ENCODE peak calls at places on chromosomes 13 and 19, in ten cellular contexts. Q is OCI-LY7, J is nephron progenitor cell, C is progenitor cell of endocrine pancreas, E is astrocyte of the spinal cord, N is fibroblast of the aortic adventitia, H is suprapubic skin, L is esophagus squamous epithelium, S is Calu3, O is AG09319. I is an unnamed sample.

GRCh38 chr19:10116085-10116865 is 3.4 kb downstream of the EIF3G start:
- DNase-seq in E (no peak), S (no peak), Q (no peak), J (no peak), H (no peak), O (no peak), L (no peak), N (no peak), C (no peak), I (no peak)

GRCh38 chr13:34246511-34246910 is 428.6 kb downstream of the RFC3 start:
- DNase-seq in L (no peak), S (peak), H (no peak), O (no peak), N (no peak), E (no peak), J (no peak), Q (no peak), C (no peak), I (no peak)

GRCh38 chr19:6712692-6713670 is 7.5 kb downstream of the C3 start:
- DNase-seq in Q (no peak), E (no peak), J (no peak), H (no peak), L (no peak), N (no peak), S (no peak), C (no peak), O (no peak), I (no peak)

GRCh38 chr19:40601061-40601973 is at the start of gene LTBP4:
- DNase-seq in L (no peak), J (peak), Q (no peak), E (no peak), O (no peak), N (no peak), C (no peak), H (no peak), S (peak), I (no peak)

GRCh38 chr13:36891752-36892151 is 28.3 kb downstream of the SMAD9 start:
- DNase-seq in H (no peak), L (no peak), O (peak), S (no peak), Q (no peak), J (no peak), N (peak), C (no peak), E (no peak), I (no peak)

GRCh38 chr19:2186071-2186846 is 22.5 kb downstream of the DOT1L start:
- DNase-seq in L (no peak), Q (no peak), J (no peak), N (peak), E (peak), S (no peak), H (peak), O (peak), C (no peak), I (no peak)

GRCh38 chr13:22800726-22801401 is 379.9 kb upstream of the SGCG start:
- DNase-seq in J (no peak), O (no peak), H (no peak), E (no peak), L (no peak), N (peak), Q (no peak), S (no peak), C (no peak), I (no peak)

GRCh38 chr13:43933378-43933777 is 53.7 kb downstream of the LACC1 start:
- DNase-seq in S (no peak), E (no peak), H (no peak), Q (no peak), N (no peak), J (no peak), L (no peak), O (no peak), C (no peak), I (peak)

GRCh38 chr13:21733475-21734311 is 62.8 kb downstream of the FGF9 start:
- DNase-seq in E (no peak), O (no peak), J (no peak), L (no peak), S (no peak), H (no peak), C (no peak), N (no peak), Q (no peak), I (no peak)

GRCh38 chr13:48437381-48437780 is 24.5 kb upstream of the LPAR6 start:
- DNase-seq in N (peak), O (no peak), L (no peak), Q (no peak), S (peak), E (peak), J (no peak), C (no peak), H (no peak), I (no peak)

GRCh38 chr13:104592127-104592526 is 1525.9 kb upstream of the SLC10A2 start:
- DNase-seq in H (no peak), J (no peak), Q (no peak), C (no peak), L (no peak), O (no peak), E (peak), S (no peak), N (peak), I (no peak)

GRCh38 chr19:17049711-17050280 is 23.2 kb upstream of the CPAMD8 start:
- DNase-seq in S (no peak), E (peak), H (no peak), O (no peak), L (no peak), N (peak), C (no peak), Q (no peak), J (no peak), I (no peak)

GRCh38 chr13:59269476-59269875 is 894.3 kb downstream of the DIAPH3 start:
- DNase-seq in H (no peak), Q (no peak), J (no peak), N (peak), S (no peak), E (peak), O (peak), C (no peak), L (no peak), I (no peak)

GRCh38 chr19:6774821-6775707 is 2.6 kb downstream of the VAV1 start:
- DNase-seq in N (peak), S (no peak), O (no peak), C (no peak), H (no peak), Q (peak), L (no peak), E (no peak), J (no peak), I (no peak)

GRCh38 chr13:108947551-108948030 is 318.2 kb downstream of the MYO16 start:
- DNase-seq in C (no peak), S (no peak), L (no peak), J (no peak), O (peak), H (peak), E (peak), Q (no peak), N (peak), I (no peak)

GRCh38 chr13:19998960-19999359 is 40.4 kb downstream of the ZMYM2 start:
- DNase-seq in L (no peak), Q (no peak), J (no peak), E (no peak), H (no peak), S (no peak), N (no peak), O (no peak), C (no peak), I (no peak)

GRCh38 chr13:31195616-31196015 is 4.2 kb upstream of the B3GLCT start:
- DNase-seq in J (no peak), E (no peak), C (no peak), S (no peak), L (no peak), N (no peak), O (no peak), H (no peak), Q (no peak), I (no peak)

GRCh38 chr13:108342369-108343289 is 73.1 kb downstream of the TNFSF13B start:
- DNase-seq in N (peak), H (no peak), O (no peak), S (no peak), Q (no peak), J (no peak), E (peak), C (no peak), L (no peak), I (peak)

GRCh38 chr13:74206061-74206561 is 71.9 kb upstream of the KLF12 start:
- DNase-seq in N (peak), C (no peak), Q (no peak), L (no peak), O (peak), J (no peak), H (no peak), S (no peak), E (peak), I (no peak)

GRCh38 chr13:103161476-103161875 is 95.3 kb upstream of the SLC10A2 start:
- DNase-seq in S (no peak), E (no peak), C (no peak), H (no peak), Q (no peak), L (no peak), N (no peak), O (no peak), J (no peak), I (no peak)

GRCh38 chr13:110450941-110451340 is 110.6 kb downstream of the RAB20 start:
- DNase-seq in J (no peak), H (no peak), L (no peak), Q (no peak), N (no peak), E (no peak), C (no peak), S (no peak), O (no peak), I (no peak)

GRCh38 chr13:27406178-27406939 is 18.1 kb upstream of the GTF3A start:
- DNase-seq in N (peak), Q (peak), C (no peak), J (no peak), L (no peak), O (no peak), S (no peak), E (peak), H (no peak), I (peak)

GRCh38 chr13:97004886-97005285 is 10.6 kb upstream of the OXGR1 start:
- DNase-seq in L (no peak), N (peak), J (no peak), O (no peak), C (no peak), H (no peak), E (no peak), S (no peak), Q (no peak), I (no peak)

GRCh38 chr19:46254776-46255175 is 25.2 kb downstream of the IGFL1 start:
- DNase-seq in Q (no peak), O (no peak), C (no peak), N (no peak), H (no peak), J (no peak), L (no peak), E (no peak), S (no peak), I (no peak)

GRCh38 chr13:44337581-44337980 is 36.0 kb upstream of the SERP2 start:
- DNase-seq in S (no peak), N (no peak), L (no peak), E (no peak), Q (no peak), O (no peak), C (no peak), H (no peak), J (no peak), I (no peak)

GRCh38 chr19:8504171-8504570 is 1.7 kb upstream of the PRAM1 start:
- DNase-seq in S (no peak), N (no peak), L (no peak), J (no peak), Q (no peak), O (no peak), H (no peak), E (no peak), C (no peak), I (peak)

GRCh38 chr13:109669956-109670355 is 116.4 kb downstream of the IRS2 start:
- DNase-seq in S (no peak), L (no peak), H (no peak), O (no peak), E (no peak), J (no peak), C (no peak), Q (no peak), N (no peak), I (no peak)

GRCh38 chr19:38683393-38684077 is 36.1 kb downstream of the ACTN4 start:
- DNase-seq in N (peak), Q (no peak), H (no peak), J (no peak), C (peak), E (peak), L (no peak), S (peak), O (no peak), I (no peak)

GRCh38 chr19:3852614-3853254 is 16.1 kb downstream of the ZFR2 start:
- DNase-seq in S (peak), J (no peak), L (no peak), E (peak), C (no peak), N (peak), O (peak), H (no peak), Q (peak), I (no peak)
- TF ChIP-seq CTCF in S (peak), J (no peak), L (peak), E (peak), C (no peak), N (peak), O (no peak), H (no peak), Q (peak), I (peak)

DNA sequence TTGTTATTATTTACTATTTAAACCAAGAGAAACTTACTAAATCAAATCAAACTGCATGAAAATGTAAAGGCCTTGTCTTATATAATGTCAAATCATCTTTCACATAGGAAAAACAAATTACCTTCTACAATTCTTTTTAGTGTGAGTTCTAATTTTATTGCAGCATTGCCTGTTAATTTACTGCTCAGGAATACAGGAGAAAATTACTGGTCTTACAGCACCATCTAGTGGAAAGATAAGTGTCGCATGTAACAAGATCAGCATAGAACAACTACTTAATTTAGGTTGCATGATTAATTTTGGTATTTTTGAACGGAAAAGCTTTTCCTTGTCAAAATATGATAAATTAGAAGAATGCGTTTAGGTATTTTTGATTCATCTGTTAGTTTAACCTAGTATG is 502.7 kb downstream of the UQCRFS1 start:
- DNase-seq in N (peak), C (no peak), Q (peak), L (no peak), J (peak), E (peak), O (peak), H (no peak), S (peak), I (no peak)
- TF ChIP-seq CTCF in N (peak), C (peak), Q (peak), L (peak), J (peak), E (peak), O (peak), H (peak), S (no peak), I (peak)

GRCh38 chr13:50594276-50594970 is 249.1 kb downstream of the DLEU7 start:
- DNase-seq in J (peak), Q (peak), N (no peak), H (no peak), O (no peak), E (peak), L (no peak), C (peak), S (no peak), I (peak)
- TF ChIP-seq CTCF in J (no peak), Q (no peak), N (no peak), H (no peak), O (no peak), E (no peak), L (no peak), C (no peak), S (no peak), I (peak)

DNA sequence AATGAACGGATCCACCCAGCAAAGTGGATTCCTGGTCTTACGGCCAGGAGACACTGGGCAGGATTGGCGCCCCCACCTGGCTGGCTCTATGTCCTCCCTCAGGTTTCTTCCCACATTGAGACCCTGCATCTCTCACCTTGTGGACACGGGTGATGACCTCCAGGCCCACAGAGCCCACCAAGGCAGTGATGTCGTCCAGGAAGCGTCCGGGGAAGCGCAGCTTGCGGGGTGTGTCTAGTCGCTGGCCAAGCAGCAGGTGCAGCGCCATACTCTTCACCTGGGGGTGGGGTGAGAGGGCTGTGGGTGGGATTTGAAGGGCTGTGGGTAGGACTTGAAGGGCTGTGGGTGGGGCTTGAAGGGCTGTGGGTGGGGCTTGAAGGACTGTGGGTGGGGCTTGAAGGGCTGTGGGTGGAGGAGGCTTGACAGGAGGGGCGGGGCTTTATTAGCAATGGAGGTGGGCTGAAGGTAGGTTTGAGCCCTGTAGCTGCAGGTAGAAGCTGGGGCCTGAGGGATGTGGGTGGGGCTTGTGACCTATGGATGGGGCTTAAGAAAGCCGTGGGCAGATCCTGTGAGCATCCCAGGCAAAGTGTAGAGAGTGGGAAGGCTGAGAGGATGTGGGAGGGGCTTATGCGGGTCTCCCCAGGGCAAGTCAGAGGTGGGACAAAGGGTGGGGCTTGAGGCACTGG is 12.1 kb upstream of the ANGPTL8 start:
- DNase-seq in L (no peak), Q (peak), N (no peak), S (peak), C (no peak), E (no peak), H (no peak), J (no peak), O (no peak), I (no peak)
- TF ChIP-seq CTCF in L (no peak), Q (peak), N (no peak), S (no peak), C (peak), E (no peak), H (no peak), J (no peak), O (no peak), I (no peak)

GRCh38 chr13:93878675-93879074 is 600.8 kb downstream of the DCT start:
- DNase-seq in N (no peak), J (no peak), E (no peak), S (no peak), C (no peak), L (no peak), Q (no peak), O (no peak), H (no peak), I (no peak)
- TF ChIP-seq CTCF in N (no peak), J (no peak), E (no peak), S (no peak), C (no peak), L (no peak), Q (no peak), O (no peak), H (no peak), I (no peak)

DNA sequence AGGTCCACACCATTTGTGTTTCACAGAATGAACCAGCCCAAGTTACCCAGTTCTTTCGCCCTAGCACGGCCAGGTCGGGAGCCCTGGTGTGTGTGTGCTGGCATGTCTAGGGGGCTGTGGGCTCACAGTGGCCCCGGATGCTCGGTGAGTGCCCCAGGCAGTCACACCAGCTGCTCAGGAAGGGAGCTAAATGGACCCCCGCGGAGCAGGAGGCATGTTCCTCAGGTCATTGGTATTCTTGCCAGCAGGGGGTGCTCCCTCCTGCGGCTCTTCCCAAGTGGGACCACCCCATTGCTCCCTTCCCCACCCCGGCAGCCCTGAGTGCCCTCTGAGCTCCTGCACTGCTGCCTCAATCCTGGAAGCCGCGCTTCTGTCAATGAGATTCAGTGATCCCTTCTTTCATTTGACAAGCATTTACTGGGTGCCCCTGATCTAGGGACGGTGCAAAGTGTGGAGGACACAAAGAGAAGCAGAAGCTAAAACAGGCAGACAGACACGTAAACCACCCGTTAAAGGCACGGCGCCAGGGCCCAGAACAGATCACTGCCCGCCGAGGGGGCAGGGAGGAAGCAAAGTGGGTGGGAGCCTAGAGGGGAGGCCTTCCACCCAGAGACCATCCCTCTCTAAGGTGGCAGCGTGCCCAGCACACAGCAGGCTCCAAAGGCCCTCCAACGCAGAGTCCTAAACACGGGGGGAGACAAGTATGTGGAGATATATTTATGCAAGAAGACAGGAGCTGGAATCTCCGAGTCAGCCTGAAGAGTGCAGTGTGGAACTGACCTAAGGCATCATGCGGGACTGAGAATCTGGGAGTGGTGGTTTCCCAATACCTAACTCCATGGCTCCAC is 5.2 kb upstream of the ADPRHL1 start:
- DNase-seq in S (no peak), Q (no peak), J (peak), O (no peak), N (no peak), E (peak), C (no peak), H (no peak), L (no peak), I (peak)
- TF ChIP-seq CTCF in S (no peak), Q (peak), J (peak), O (peak), N (peak), E (peak), C (peak), H (no peak), L (no peak), I (peak)

GRCh38 chr19:45156231-45156630 is 4.6 kb downstream of the NKPD1 start:
- DNase-seq in C (no peak), H (no peak), O (no peak), S (no peak), L (no peak), N (no peak), E (no peak), J (no peak), Q (no peak), I (no peak)

GRCh38 chr19:45159204-45159970 is 1.4 kb downstream of the NKPD1 start:
- DNase-seq in Q (no peak), O (no peak), S (no peak), J (no peak), L (no peak), N (no peak), C (no peak), E (no peak), H (no peak), I (no peak)

GRCh38 chr19:45159971-45160324 is 834 bp downstream of the NKPD1 start:
- DNase-seq in C (no peak), E (no peak), O (no peak), N (no peak), S (no peak), H (no peak), J (no peak), Q (no peak), L (no peak), I (no peak)

GRCh38 chr19:45156751-45157150 is 4.0 kb downstream of the NKPD1 start:
- DNase-seq in L (no peak), Q (no peak), N (no peak), C (no peak), J (no peak), H (no peak), S (no peak), E (no peak), O (no peak), I (no peak)

GRCh38 chr19:45158503-45159026 is 2.2 kb downstream of the NKPD1 start:
- DNase-seq in S (no peak), H (no peak), E (no peak), J (no peak), L (no peak), O (no peak), C (no peak), N (no peak), Q (no peak), I (no peak)
- TF ChIP-seq CTCF in S (no peak), H (no peak), E (no peak), J (no peak), L (no peak), O (no peak), C (no peak), N (no peak), Q (no peak), I (no peak)

DNA sequence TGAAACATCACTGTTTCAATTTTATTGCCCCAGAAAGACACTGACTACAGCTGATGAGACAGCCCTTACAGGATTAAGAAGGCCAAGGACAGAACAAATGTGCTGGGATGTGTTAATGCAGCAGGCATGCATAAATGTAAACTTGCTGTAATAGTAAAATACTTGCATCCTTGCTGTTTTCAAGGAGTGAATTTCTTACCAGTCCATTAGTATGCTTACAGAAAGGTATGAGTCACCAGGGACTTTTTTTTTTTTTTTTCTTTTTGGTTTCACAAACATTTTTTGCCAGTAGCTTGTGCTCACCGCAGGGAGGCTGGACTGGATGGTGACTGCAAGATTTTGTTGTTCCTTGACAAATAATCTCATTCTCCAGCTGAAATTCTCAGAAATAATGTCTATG is 55.1 kb downstream of the GPR180 start:
- DNase-seq in L (no peak), S (no peak), E (peak), O (peak), H (no peak), Q (no peak), J (no peak), N (peak), C (no peak), I (peak)
- TF ChIP-seq CTCF in L (no peak), S (no peak), E (no peak), O (peak), H (no peak), Q (no peak), J (no peak), N (peak), C (no peak), I (no peak)

GRCh38 chr13:60990032-60990733 is 425.5 kb downstream of the PCDH20 start:
- DNase-seq in C (no peak), H (no peak), S (no peak), J (no peak), Q (peak), O (no peak), E (no peak), L (no peak), N (no peak), I (no peak)
- TF ChIP-seq CTCF in C (no peak), H (no peak), S (no peak), J (no peak), Q (peak), O (no peak), E (no peak), L (no peak), N (no peak), I (no peak)

I was measured in GM10248.